ENCODE peak calls at places on chromosomes 6 and 20, in four cellular contexts. One of them, this sample, is unnamed.

GRCh38 chr6:166770216-166771116 is 143.4 kb upstream of the RPS6KA2 start:
- DNase-seq in NCI-H82: no peak
- DNase-seq in IMR-90: peak
- DNase-seq in activated CD4-positive, alpha-beta T cell treated with anti-CD3 and anti-CD28 coated beads for 24 hours: no peak
- DNase-seq in this sample: no peak

GRCh38 chr6:149990672-149991402 is 27.1 kb downstream of the ULBP1 start:
- DNase-seq in activated CD4-positive, alpha-beta T cell treated with anti-CD3 and anti-CD28 coated beads for 24 hours: no peak
- DNase-seq in NCI-H82: no peak
- DNase-seq in IMR-90: no peak
- DNase-seq in this sample: no peak

GRCh38 chr6:40356242-40356910 is 230.8 kb downstream of the LRFN2 start:
- DNase-seq in NCI-H82: no peak
- DNase-seq in activated CD4-positive, alpha-beta T cell treated with anti-CD3 and anti-CD28 coated beads for 24 hours: no peak
- DNase-seq in IMR-90: no peak
- DNase-seq in this sample: no peak

GRCh38 chr20:38125157-38126056 is 39.7 kb downstream of the TGM2 start:
- DNase-seq in activated CD4-positive, alpha-beta T cell treated with anti-CD3 and anti-CD28 coated beads for 24 hours: no peak
- DNase-seq in IMR-90: peak
- DNase-seq in NCI-H82: peak
- DNase-seq in this sample: no peak

GRCh38 chr6:3297909-3298308 is 39.2 kb downstream of the PSMG4 start:
- DNase-seq in IMR-90: no peak
- DNase-seq in activated CD4-positive, alpha-beta T cell treated with anti-CD3 and anti-CD28 coated beads for 24 hours: no peak
- DNase-seq in NCI-H82: no peak
- DNase-seq in this sample: no peak

GRCh38 chr20:30922129-30922528 is 335.3 kb upstream of the DEFB115 start:
- DNase-seq in activated CD4-positive, alpha-beta T cell treated with anti-CD3 and anti-CD28 coated beads for 24 hours: no peak
- DNase-seq in IMR-90: no peak
- DNase-seq in NCI-H82: no peak
- DNase-seq in this sample: no peak

GRCh38 chr20:43761396-43762340 is 34.9 kb upstream of the GTSF1L start:
- DNase-seq in IMR-90: no peak
- DNase-seq in activated CD4-positive, alpha-beta T cell treated with anti-CD3 and anti-CD28 coated beads for 24 hours: no peak
- DNase-seq in NCI-H82: no peak
- DNase-seq in this sample: no peak

GRCh38 chr20:3560578-3560977 is 89.8 kb downstream of the ATRN start:
- DNase-seq in NCI-H82: no peak
- DNase-seq in IMR-90: peak
- DNase-seq in activated CD4-positive, alpha-beta T cell treated with anti-CD3 and anti-CD28 coated beads for 24 hours: no peak
- DNase-seq in this sample: peak

GRCh38 chr6:32944265-32944664 is 3.4 kb upstream of the HLA-DMB start:
- DNase-seq in IMR-90: no peak
- DNase-seq in NCI-H82: no peak
- DNase-seq in activated CD4-positive, alpha-beta T cell treated with anti-CD3 and anti-CD28 coated beads for 24 hours: no peak
- DNase-seq in this sample: no peak

GRCh38 chr20:36644713-36645109 is 1.3 kb downstream of the SLA2 start:
- DNase-seq in IMR-90: no peak
- DNase-seq in activated CD4-positive, alpha-beta T cell treated with anti-CD3 and anti-CD28 coated beads for 24 hours: peak
- DNase-seq in NCI-H82: no peak
- DNase-seq in this sample: no peak

GRCh38 chr6:37714836-37715425 is 17.2 kb upstream of the MDGA1 start:
- DNase-seq in IMR-90: peak
- DNase-seq in activated CD4-positive, alpha-beta T cell treated with anti-CD3 and anti-CD28 coated beads for 24 hours: no peak
- DNase-seq in NCI-H82: no peak
- DNase-seq in this sample: no peak

GRCh38 chr20:17441745-17442144 is 89.4 kb downstream of the BFSP1 start:
- DNase-seq in activated CD4-positive, alpha-beta T cell treated with anti-CD3 and anti-CD28 coated beads for 24 hours: no peak
- DNase-seq in NCI-H82: no peak
- DNase-seq in IMR-90: no peak
- DNase-seq in this sample: no peak

GRCh38 chr6:108667984-108668383 is 107.3 kb downstream of the FOXO3 start:
- DNase-seq in IMR-90: peak
- DNase-seq in NCI-H82: no peak
- DNase-seq in activated CD4-positive, alpha-beta T cell treated with anti-CD3 and anti-CD28 coated beads for 24 hours: no peak
- DNase-seq in this sample: no peak

GRCh38 chr6:165308926-165309731 is at the start of gene C6orf118:
- DNase-seq in activated CD4-positive, alpha-beta T cell treated with anti-CD3 and anti-CD28 coated beads for 24 hours: no peak
- DNase-seq in NCI-H82: peak
- DNase-seq in IMR-90: peak
- DNase-seq in this sample: no peak

GRCh38 chr6:89434954-89435353 is 2.0 kb downstream of the ANKRD6 start:
- DNase-seq in activated CD4-positive, alpha-beta T cell treated with anti-CD3 and anti-CD28 coated beads for 24 hours: no peak
- DNase-seq in NCI-H82: peak
- DNase-seq in IMR-90: no peak
- DNase-seq in this sample: no peak

GRCh38 chr6:157080986-157081391 is 242.3 kb downstream of the TMEM242 start:
- DNase-seq in NCI-H82: no peak
- DNase-seq in activated CD4-positive, alpha-beta T cell treated with anti-CD3 and anti-CD28 coated beads for 24 hours: no peak
- DNase-seq in IMR-90: no peak
- DNase-seq in this sample: no peak

GRCh38 chr20:51420111-51420510 is 122.4 kb downstream of the NFATC2 start:
- DNase-seq in activated CD4-positive, alpha-beta T cell treated with anti-CD3 and anti-CD28 coated beads for 24 hours: no peak
- DNase-seq in IMR-90: peak
- DNase-seq in NCI-H82: no peak
- DNase-seq in this sample: no peak

GRCh38 chr6:136326038-136326561 is 36.5 kb upstream of the BCLAF1 start:
- DNase-seq in NCI-H82: peak
- DNase-seq in activated CD4-positive, alpha-beta T cell treated with anti-CD3 and anti-CD28 coated beads for 24 hours: no peak
- DNase-seq in IMR-90: peak
- DNase-seq in this sample: no peak

GRCh38 chr20:50874758-50875665 is 56.2 kb downstream of the ADNP start:
- DNase-seq in activated CD4-positive, alpha-beta T cell treated with anti-CD3 and anti-CD28 coated beads for 24 hours: no peak
- DNase-seq in IMR-90: no peak
- DNase-seq in NCI-H82: no peak
- DNase-seq in this sample: no peak

GRCh38 chr6:72084992-72085569 is 198.7 kb downstream of the RIMS1 start:
- DNase-seq in activated CD4-positive, alpha-beta T cell treated with anti-CD3 and anti-CD28 coated beads for 24 hours: no peak
- DNase-seq in NCI-H82: peak
- DNase-seq in IMR-90: peak
- DNase-seq in this sample: peak

GRCh38 chr6:48615041-48615440 is 504.0 kb upstream of the PTCHD4 start:
- DNase-seq in activated CD4-positive, alpha-beta T cell treated with anti-CD3 and anti-CD28 coated beads for 24 hours: no peak
- DNase-seq in NCI-H82: no peak
- DNase-seq in IMR-90: peak
- DNase-seq in this sample: peak

GRCh38 chr6:133132092-133132491 is 109.1 kb upstream of the EYA4 start:
- DNase-seq in NCI-H82: peak
- DNase-seq in activated CD4-positive, alpha-beta T cell treated with anti-CD3 and anti-CD28 coated beads for 24 hours: no peak
- DNase-seq in IMR-90: peak
- DNase-seq in this sample: no peak

GRCh38 chr20:10761786-10762185 is 88.0 kb upstream of the JAG1 start:
- DNase-seq in activated CD4-positive, alpha-beta T cell treated with anti-CD3 and anti-CD28 coated beads for 24 hours: no peak
- DNase-seq in IMR-90: peak
- DNase-seq in NCI-H82: no peak
- DNase-seq in this sample: no peak

GRCh38 chr6:141641406-141641805 is 491.3 kb upstream of the GJE1 start:
- DNase-seq in activated CD4-positive, alpha-beta T cell treated with anti-CD3 and anti-CD28 coated beads for 24 hours: no peak
- DNase-seq in NCI-H82: no peak
- DNase-seq in IMR-90: no peak
- DNase-seq in this sample: peak

GRCh38 chr20:21251278-21251677 is 51.9 kb upstream of the XRN2 start:
- DNase-seq in IMR-90: no peak
- DNase-seq in NCI-H82: no peak
- DNase-seq in activated CD4-positive, alpha-beta T cell treated with anti-CD3 and anti-CD28 coated beads for 24 hours: no peak
- DNase-seq in this sample: no peak

GRCh38 chr20:44762466-44763140 is 16.9 kb downstream of the KCNK15 start:
- DNase-seq in activated CD4-positive, alpha-beta T cell treated with anti-CD3 and anti-CD28 coated beads for 24 hours: no peak
- DNase-seq in IMR-90: no peak
- DNase-seq in NCI-H82: peak
- DNase-seq in this sample: no peak

GRCh38 chr6:78489874-78490273 is 377.5 kb upstream of the IRAK1BP1 start:
- DNase-seq in IMR-90: peak
- DNase-seq in activated CD4-positive, alpha-beta T cell treated with anti-CD3 and anti-CD28 coated beads for 24 hours: no peak
- DNase-seq in NCI-H82: no peak
- DNase-seq in this sample: peak

GRCh38 chr6:117215353-117216090 is 49.8 kb upstream of the VGLL2 start:
- DNase-seq in NCI-H82: no peak
- DNase-seq in activated CD4-positive, alpha-beta T cell treated with anti-CD3 and anti-CD28 coated beads for 24 hours: no peak
- DNase-seq in IMR-90: no peak
- DNase-seq in this sample: no peak

GRCh38 chr20:17843246-17844132 is 125.1 kb downstream of the SNX5 start:
- DNase-seq in NCI-H82: no peak
- DNase-seq in IMR-90: peak
- DNase-seq in activated CD4-positive, alpha-beta T cell treated with anti-CD3 and anti-CD28 coated beads for 24 hours: no peak
- DNase-seq in this sample: peak

GRCh38 chr6:132494954-132495353 is 18.0 kb downstream of the STX7 start:
- DNase-seq in activated CD4-positive, alpha-beta T cell treated with anti-CD3 and anti-CD28 coated beads for 24 hours: no peak
- DNase-seq in NCI-H82: no peak
- DNase-seq in IMR-90: no peak
- DNase-seq in this sample: no peak

GRCh38 chr20:9460518-9460917 is 53.9 kb upstream of the LAMP5 start:
- DNase-seq in activated CD4-positive, alpha-beta T cell treated with anti-CD3 and anti-CD28 coated beads for 24 hours: no peak
- DNase-seq in IMR-90: peak
- DNase-seq in NCI-H82: no peak
- DNase-seq in this sample: peak

GRCh38 chr6:154619183-154619582 is 108.7 kb upstream of the CNKSR3 start:
- DNase-seq in IMR-90: no peak
- DNase-seq in activated CD4-positive, alpha-beta T cell treated with anti-CD3 and anti-CD28 coated beads for 24 hours: no peak
- DNase-seq in NCI-H82: no peak
- DNase-seq in this sample: no peak

GRCh38 chr6:153735761-153736160 is 303.3 kb upstream of the OPRM1 start:
- DNase-seq in IMR-90: no peak
- DNase-seq in activated CD4-positive, alpha-beta T cell treated with anti-CD3 and anti-CD28 coated beads for 24 hours: no peak
- DNase-seq in NCI-H82: no peak
- DNase-seq in this sample: no peak

GRCh38 chr20:13510837-13511488 is 127.8 kb downstream of the TASP1 start:
- DNase-seq in NCI-H82: no peak
- DNase-seq in activated CD4-positive, alpha-beta T cell treated with anti-CD3 and anti-CD28 coated beads for 24 hours: no peak
- DNase-seq in IMR-90: no peak
- DNase-seq in this sample: no peak

GRCh38 chr20:59044295-59044694 is 1.7 kb upstream of the PRELID3B start:
- DNase-seq in IMR-90: no peak
- DNase-seq in activated CD4-positive, alpha-beta T cell treated with anti-CD3 and anti-CD28 coated beads for 24 hours: no peak
- DNase-seq in NCI-H82: no peak
- DNase-seq in this sample: no peak

GRCh38 chr6:17470209-17470952 is 77.0 kb downstream of the CAP2 start:
- DNase-seq in IMR-90: peak
- DNase-seq in activated CD4-positive, alpha-beta T cell treated with anti-CD3 and anti-CD28 coated beads for 24 hours: no peak
- DNase-seq in NCI-H82: no peak
- DNase-seq in this sample: no peak

This sample was measured in HCEC 1CT.